ENCODE peak calls at places on chromosomes 1 and 21, in eight cellular contexts. Q is adrenal gland, U is neural progenitor cell, F is NCI-H345, R is T-cell, A is stomach, E is NCI-H774, Z is Caki2. J is an unnamed sample.

GRCh38 chr1:212379366-212379765 is 35.3 kb downstream of the PACC1 start:
- DNase-seq in E (no peak), A (no peak), Z (no peak), F (no peak), U (no peak), Q (no peak), R (no peak), J (no peak)

GRCh38 chr1:41918450-41919043 is at the start of gene HIVEP3:
- DNase-seq in Q (no peak), Z (peak), F (peak), R (no peak), E (peak), U (peak), A (no peak), J (no peak)

GRCh38 chr1:236143104-236143948 is 987 bp downstream of the GPR137B start:
- DNase-seq in Z (no peak), A (no peak), E (no peak), Q (no peak), R (no peak), U (peak), F (peak), J (no peak)

GRCh38 chr1:183817576-183818288 is 12.8 kb downstream of the RGL1 start:
- DNase-seq in U (no peak), F (no peak), A (no peak), Z (no peak), R (no peak), Q (no peak), E (no peak), J (no peak)

GRCh38 chr1:229924639-229925038 is 142.4 kb upstream of the GALNT2 start:
- DNase-seq in R (no peak), E (no peak), Q (no peak), U (no peak), F (no peak), Z (no peak), A (no peak), J (no peak)

GRCh38 chr1:37323486-37324377 is 150.6 kb upstream of the ZC3H12A start:
- DNase-seq in R (no peak), E (peak), Z (no peak), Q (no peak), F (peak), A (no peak), U (peak), J (no peak)

GRCh38 chr1:94888201-94888600 is 38.7 kb downstream of the CNN3 start:
- DNase-seq in U (no peak), F (no peak), A (no peak), E (no peak), Z (no peak), R (no peak), Q (no peak), J (no peak)

GRCh38 chr1:151976868-151977267 is 16.8 kb downstream of the S100A10 start:
- DNase-seq in R (no peak), F (no peak), U (no peak), Q (no peak), A (no peak), Z (peak), E (no peak), J (peak)

GRCh38 chr1:17600313-17600712 is 60.8 kb downstream of the ARHGEF10L start:
- DNase-seq in Z (no peak), R (no peak), A (no peak), F (no peak), E (no peak), U (no peak), Q (no peak), J (no peak)

GRCh38 chr1:154567386-154568164 is at the start of gene CHRNB2:
- DNase-seq in R (peak), U (peak), F (peak), A (peak), E (peak), Q (peak), Z (peak), J (peak)

GRCh38 chr1:237760981-237761380 is 129.7 kb downstream of the ZP4 start:
- DNase-seq in Q (no peak), U (no peak), Z (peak), A (no peak), R (no peak), F (no peak), E (no peak), J (no peak)

GRCh38 chr1:18191868-18192155 is 84.2 kb downstream of the IGSF21 start:
- DNase-seq in A (no peak), F (no peak), U (no peak), E (no peak), Z (no peak), R (no peak), Q (no peak), J (no peak)

GRCh38 chr1:233627376-233627775 is 13.5 kb downstream of the KCNK1 start:
- DNase-seq in U (no peak), A (no peak), Z (no peak), Q (no peak), R (no peak), E (no peak), F (no peak), J (no peak)

GRCh38 chr1:20405893-20406604 is 80.0 kb downstream of the CAMK2N1 start:
- DNase-seq in R (no peak), Q (no peak), E (no peak), F (peak), Z (no peak), A (no peak), U (no peak), J (no peak)

GRCh38 chr21:15059397-15059796 is 5.4 kb downstream of the NRIP1 start:
- DNase-seq in U (no peak), A (no peak), F (no peak), Q (no peak), E (no peak), R (no peak), Z (no peak), J (no peak)

GRCh38 chr1:196380311-196380710 is 227.9 kb downstream of the KCNT2 start:
- DNase-seq in U (no peak), F (peak), Q (no peak), R (no peak), Z (no peak), E (peak), A (no peak), J (no peak)

GRCh38 chr1:206581571-206581981 is 30.7 kb downstream of the EIF2D start:
- DNase-seq in Z (no peak), A (no peak), U (no peak), R (no peak), E (no peak), Q (no peak), F (no peak), J (peak)

GRCh38 chr1:30242722-30243465 is 480.5 kb downstream of the MATN1 start:
- DNase-seq in R (no peak), Z (no peak), E (no peak), F (peak), Q (no peak), U (no peak), A (no peak), J (no peak)

GRCh38 chr1:40630488-40631223 is 34.8 kb downstream of the RIMS3 start:
- DNase-seq in F (peak), R (no peak), Q (no peak), A (peak), E (peak), Z (no peak), U (peak), J (no peak)

GRCh38 chr1:48333316-48333715 is 110.8 kb downstream of the SLC5A9 start:
- DNase-seq in R (no peak), F (no peak), Z (no peak), Q (no peak), U (no peak), E (no peak), A (no peak), J (no peak)

GRCh38 chr1:185559684-185560310 is 174.4 kb upstream of the HMCN1 start:
- DNase-seq in Q (peak), A (peak), F (no peak), Z (peak), U (peak), R (peak), E (peak), J (peak)